ENCODE peak calls at places on chromosome 9, in seven cellular contexts. C is gastrocnemius medialis, J is lower lobe of right lung, V is right atrium auricular region, H is PC-9, K is breast epithelium, M is left ventricle myocardium inferior. X is an unnamed sample.

GRCh38 chr9:106771618-106772017 is 91.3 kb upstream of the ZNF462 start:
- DNase-seq in M (peak), J (no peak), H (no peak), K (peak), V (no peak), C (peak), X (no peak)

GRCh38 chr9:87800456-87800855 is 74.5 kb downstream of the CTSL start:
- DNase-seq in J (no peak), K (no peak), V (no peak), C (no peak), M (no peak), H (no peak), X (no peak)

GRCh38 chr9:129889936-129890717 is 54.9 kb downstream of the USP20 start:
- DNase-seq in J (peak), K (no peak), M (no peak), V (no peak), C (no peak), H (no peak), X (no peak)

GRCh38 chr9:93436218-93436617 is 15.3 kb upstream of the FAM120A start:
- DNase-seq in J (no peak), C (no peak), V (no peak), M (no peak), H (no peak), K (no peak), X (no peak)

GRCh38 chr9:19992556-19992955 is 203.7 kb upstream of the SLC24A2 start:
- DNase-seq in V (no peak), J (no peak), H (no peak), M (no peak), C (no peak), K (no peak), X (no peak)

GRCh38 chr9:87194471-87194870 is 247.2 kb upstream of the GAS1 start:
- DNase-seq in K (no peak), M (no peak), J (no peak), H (no peak), C (no peak), V (no peak), X (no peak)

GRCh38 chr9:36813149-36813548 is 220.9 kb downstream of the PAX5 start:
- DNase-seq in K (no peak), M (no peak), V (no peak), H (no peak), C (no peak), J (no peak), X (no peak)

GRCh38 chr9:73270967-73271722 is 119.5 kb downstream of the ANXA1 start:
- DNase-seq in J (no peak), K (no peak), H (peak), C (no peak), M (no peak), V (no peak), X (no peak)

GRCh38 chr9:131013771-131014676 is 5.0 kb downstream of the LAMC3 start:
- DNase-seq in C (no peak), H (no peak), V (no peak), M (no peak), J (no peak), K (no peak), X (no peak)

GRCh38 chr9:93567271-93567959 is 9.0 kb upstream of the PHF2 start:
- DNase-seq in C (peak), H (peak), V (peak), J (peak), M (no peak), K (no peak), X (no peak)

GRCh38 chr9:93062364-93062763 is 3.9 kb downstream of the SUSD3 start:
- DNase-seq in H (no peak), M (no peak), K (no peak), V (no peak), J (peak), C (no peak), X (no peak)

GRCh38 chr9:103371152-103371551 is 376.0 kb downstream of the CYLC2 start:
- DNase-seq in V (no peak), K (no peak), J (no peak), H (no peak), C (no peak), M (no peak), X (no peak)

GRCh38 chr9:137070906-137071275 is 534 bp upstream of the SAPCD2 start:
- DNase-seq in J (no peak), K (no peak), H (no peak), M (peak), C (no peak), V (no peak), X (no peak)

GRCh38 chr9:111178361-111179043 is 140.2 kb upstream of the LPAR1 start:
- DNase-seq in H (no peak), K (no peak), J (no peak), V (no peak), C (no peak), M (no peak), X (no peak)

GRCh38 chr9:133848471-133848870 is 110.3 kb upstream of the SARDH start:
- DNase-seq in K (no peak), C (no peak), H (no peak), J (no peak), M (no peak), V (no peak), X (no peak)

GRCh38 chr9:76817489-76817888 is 53.3 kb downstream of the PCA3 start:
- DNase-seq in J (no peak), V (no peak), H (no peak), C (no peak), K (no peak), M (no peak), X (no peak)

GRCh38 chr9:38380872-38381534 is 11.5 kb upstream of the ALDH1B1 start:
- DNase-seq in J (no peak), M (no peak), V (no peak), C (peak), H (no peak), K (no peak), X (peak)

GRCh38 chr9:79312686-79313421 is 258.9 kb upstream of the TLE4 start:
- DNase-seq in M (no peak), K (no peak), C (no peak), H (no peak), J (no peak), V (no peak), X (no peak)

GRCh38 chr9:129885018-129885669 is 49.9 kb downstream of the USP20 start:
- DNase-seq in M (no peak), H (no peak), J (peak), V (no peak), K (no peak), C (no peak), X (peak)

GRCh38 chr9:77877976-77878375 is 153.6 kb downstream of the GNAQ start:
- DNase-seq in H (no peak), C (no peak), J (no peak), M (no peak), V (no peak), K (no peak), X (no peak)
- H3K4me3 ChIP-seq in H (no peak), C (no peak), J (no peak), M (no peak), V (no peak), K (no peak), X (no peak)

DNA sequence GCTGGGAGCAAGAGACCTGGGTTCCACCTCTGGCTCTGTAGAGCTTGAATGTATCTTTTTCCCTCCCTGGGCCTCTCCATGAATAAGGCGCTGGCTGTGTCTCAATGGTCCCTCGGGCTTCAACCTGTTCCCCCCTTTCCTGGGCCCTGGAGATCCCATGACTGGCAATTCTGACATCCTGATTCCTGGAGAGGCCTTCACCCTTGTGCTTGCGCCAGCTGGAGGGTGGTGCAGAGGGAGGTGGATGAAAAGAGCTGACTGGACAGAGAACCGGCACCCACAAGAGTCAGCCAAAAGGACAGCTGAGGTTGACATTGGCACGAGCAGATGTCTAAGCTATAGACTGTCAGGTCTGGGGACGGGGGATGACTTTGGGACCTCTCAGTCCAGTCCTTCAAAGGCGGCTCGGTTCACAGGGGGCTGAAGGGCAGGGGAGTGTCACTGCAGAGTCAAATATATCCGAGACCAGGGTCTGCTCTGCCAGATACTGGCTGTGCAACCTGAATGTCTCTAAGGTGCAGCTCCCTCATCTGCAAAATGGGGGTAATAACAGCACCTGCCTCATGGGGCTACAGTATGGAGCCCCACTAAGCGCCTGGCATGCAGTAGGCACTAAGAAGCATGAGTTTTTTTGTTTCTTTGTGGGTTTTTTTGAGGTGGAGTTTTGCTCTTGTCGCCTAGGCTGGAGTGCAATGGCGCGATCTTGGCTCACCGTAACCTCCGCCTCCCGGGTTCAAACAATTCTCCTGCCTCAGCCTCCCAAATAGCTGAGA is 13.8 kb downstream of the DNM1 start:
- DNase-seq in K (no peak), C (peak), M (no peak), H (no peak), J (no peak), V (no peak), X (no peak)
- H3K27ac ChIP-seq in K (peak), C (no peak), M (peak), H (no peak), J (no peak), V (peak), X (no peak)

GRCh38 chr9:121736147-121736721 is 84.8 kb downstream of the DAB2IP start:
- DNase-seq in J (peak), C (peak), M (peak), K (peak), V (peak), H (peak), X (peak)
- H3K4me3 ChIP-seq in J (peak), C (peak), M (peak), K (peak), V (peak), H (peak), X (no peak)

DNA sequence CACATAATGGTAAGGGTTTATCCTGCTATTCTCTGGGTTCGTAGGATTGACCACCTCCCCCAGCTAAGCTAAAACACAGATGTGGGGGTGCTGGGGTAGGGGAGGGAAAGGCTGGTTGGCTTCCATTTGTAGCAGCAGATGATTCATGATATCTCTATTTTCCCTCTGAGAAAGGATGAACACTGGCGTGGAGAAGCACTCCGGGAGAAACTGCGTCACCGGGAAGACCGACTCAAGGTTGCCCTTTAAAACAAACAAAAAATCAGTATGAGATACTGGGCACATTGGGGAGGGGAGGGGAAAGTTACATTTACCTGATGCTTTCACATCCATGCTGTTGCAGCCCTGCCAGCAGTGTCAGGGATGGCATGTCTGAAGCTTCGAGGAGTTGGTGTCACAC is 28.2 kb downstream of the RAB14 start:
- DNase-seq in C (no peak), J (no peak), V (no peak), M (no peak), K (no peak), H (no peak), X (no peak)
- H3K27ac ChIP-seq in C (no peak), J (no peak), V (no peak), M (no peak), K (no peak), H (no peak), X (no peak)

GRCh38 chr9:124593080-124594058 is 86.2 kb upstream of the NR5A1 start:
- DNase-seq in M (no peak), J (no peak), C (no peak), V (no peak), H (no peak), K (no peak), X (no peak)
- H3K4me3 ChIP-seq in M (no peak), J (no peak), C (no peak), V (no peak), H (no peak), K (no peak), X (no peak)